ENCODE peak calls at places on chromosomes 3 and 15, in five cellular contexts. D, S, X, I and Q are unnamed samples. For H4K20me1, the result is how much of the 10 kb centered on the place peaks cover.

GRCh38 chr3:12004741-12005513 is 739 bp downstream of the SYN2 start:
- DNase-seq in D (no peak), S (no peak), X (no peak), I (no peak), Q (no peak)

GRCh38 chr15:73950479-73951043 is 24.3 kb downstream of the LOXL1 start:
- DNase-seq in D (no peak), S (no peak), X (no peak), I (no peak), Q (no peak)

GRCh38 chr15:45454825-45455224 is 67.7 kb downstream of the SLC30A4 start:
- DNase-seq in D (no peak), S (peak), X (no peak), I (no peak), Q (peak)

GRCh38 chr3:191985691-191986090 is 524.7 kb downstream of the PYDC2 start:
- DNase-seq in D (no peak), S (no peak), X (no peak), I (no peak), Q (peak)

GRCh38 chr15:92801774-92802464 is 98.2 kb upstream of the CHD2 start:
- DNase-seq in D (no peak), S (no peak), X (no peak), I (peak), Q (peak)

GRCh38 chr15:95192923-95193322 is 961.6 kb downstream of the MCTP2 start:
- DNase-seq in D (no peak), S (no peak), X (no peak), I (no peak), Q (no peak)

GRCh38 chr3:125102470-125102869 is 46.7 kb upstream of the HEG1 start:
- DNase-seq in D (no peak), S (no peak), X (no peak), I (no peak), Q (no peak)

GRCh38 chr3:23474580-23475357 is 271.6 kb downstream of the UBE2E2 start:
- DNase-seq in D (no peak), S (no peak), X (no peak), I (no peak), Q (no peak)

GRCh38 chr3:39251576-39251975 is 28.3 kb downstream of the CX3CR1 start:
- DNase-seq in D (no peak), S (no peak), X (no peak), I (no peak), Q (no peak)

GRCh38 chr3:13091898-13092620 is 18.8 kb upstream of the IQSEC1 start:
- DNase-seq in D (peak), S (peak), X (peak), I (peak), Q (peak)

GRCh38 chr3:45606003-45606402 is 11.5 kb downstream of the LIMD1 start:
- DNase-seq in D (no peak), S (no peak), X (no peak), I (no peak), Q (no peak)

GRCh38 chr3:149306751-149307434 is 26.5 kb downstream of the TM4SF18 start:
- DNase-seq in D (no peak), S (no peak), X (no peak), I (no peak), Q (no peak)

GRCh38 chr3:120506076-120506827 is 55.5 kb upstream of the FSTL1 start:
- DNase-seq in D (no peak), S (no peak), X (no peak), I (peak), Q (peak)

GRCh38 chr3:36904641-36905040 is 40.2 kb downstream of the TRANK1 start:
- DNase-seq in D (peak), S (no peak), X (peak), I (peak), Q (peak)

GRCh38 chr3:33467786-33468185 is 27.6 kb upstream of the UBP1 start:
- DNase-seq in D (no peak), S (no peak), X (no peak), I (peak), Q (no peak)

GRCh38 chr3:15805756-15806266 is 8.0 kb upstream of the ANKRD28 start:
- DNase-seq in D (no peak), S (peak), X (no peak), I (no peak), Q (peak)

GRCh38 chr3:193800138-193801043 is 207.4 kb downstream of the OPA1 start:
- DNase-seq in D (no peak), S (no peak), X (no peak), I (no peak), Q (no peak)

GRCh38 chr3:8603115-8603710 is 41.4 kb downstream of the SSUH2 start:
- DNase-seq in D (no peak), S (no peak), X (no peak), I (no peak), Q (no peak)

GRCh38 chr15:72179950-72180581 is 17.5 kb downstream of the GRAMD2A start:
- DNase-seq in D (no peak), S (no peak), X (peak), I (peak), Q (no peak)

GRCh38 chr3:42539871-42540714 is 37.6 kb downstream of the VIPR1 start:
- DNase-seq in D (peak), S (peak), X (peak), I (peak), Q (peak)

GRCh38 chr3:182325213-182325941 is 467.9 kb upstream of the ATP11B start:
- DNase-seq in D (no peak), S (peak), X (no peak), I (no peak), Q (peak)

GRCh38 chr15:39191871-39192281 is 389.0 kb upstream of the THBS1 start:
- DNase-seq in D (no peak), S (no peak), X (no peak), I (peak), Q (peak)

GRCh38 chr15:31953573-31953972 is 76.7 kb upstream of the CHRNA7 start:
- DNase-seq in D (no peak), S (no peak), X (peak), I (no peak), Q (no peak)

GRCh38 chr3:188286087-188286513 is 132.1 kb downstream of the LPP start:
- DNase-seq in D (no peak), S (no peak), X (no peak), I (no peak), Q (peak)

GRCh38 chr15:74820056-74820455 is 6.4 kb upstream of the CPLX3 start:
- DNase-seq in D (no peak), S (no peak), X (no peak), I (no peak), Q (no peak)

GRCh38 chr3:69246612-69247011 is 124.2 kb upstream of the LMOD3 start:
- DNase-seq in D (no peak), S (no peak), X (no peak), I (no peak), Q (no peak)

GRCh38 chr15:40058476-40059140 is 19.6 kb upstream of the SRP14 start:
- DNase-seq in D (no peak), S (no peak), X (no peak), I (no peak), Q (peak)

GRCh38 chr3:39460677-39461076 is 6.8 kb upstream of the MOBP start:
- DNase-seq in D (no peak), S (no peak), X (no peak), I (no peak), Q (no peak)

GRCh38 chr3:188059346-188059745 is 94.6 kb upstream of the LPP start:
- DNase-seq in D (no peak), S (no peak), X (no peak), I (no peak), Q (no peak)

GRCh38 chr15:39704684-39705083 is 78.0 kb downstream of the FSIP1 start:
- DNase-seq in D (peak), S (no peak), X (no peak), I (no peak), Q (no peak)

GRCh38 chr3:127847236-127847720 is 25.0 kb upstream of the MGLL start:
- DNase-seq in D (no peak), S (no peak), X (no peak), I (no peak), Q (no peak)

GRCh38 chr3:167394003-167394402 is 13.9 kb upstream of the ZBBX start:
- DNase-seq in D (no peak), S (peak), X (no peak), I (peak), Q (peak)

GRCh38 chr15:38002883-38003477 is 68.5 kb downstream of the TMCO5A start:
- DNase-seq in D (peak), S (peak), X (peak), I (peak), Q (peak)

GRCh38 chr3:37050242-37050641 is 56.9 kb downstream of the MLH1 start:
- DNase-seq in D (no peak), S (no peak), X (no peak), I (no peak), Q (no peak)

GRCh38 chr3:183210862-183211341 is 42.2 kb upstream of the B3GNT5 start:
- DNase-seq in D (no peak), S (no peak), X (no peak), I (no peak), Q (peak)

GRCh38 chr3:171351676-171352075 is 108.5 kb downstream of the TNIK start:
- DNase-seq in D (no peak), S (no peak), X (no peak), I (no peak), Q (peak)

GRCh38 chr3:71056327-71056726 is 527.2 kb downstream of the FOXP1 start:
- DNase-seq in D (no peak), S (no peak), X (no peak), I (no peak), Q (peak)
- H4K20me1 ChIP-seq in D (under half), S (under half), X (under half), I (under half), Q (under half)

GRCh38 chr3:48180530-48181253 is 7.5 kb downstream of the CDC25A start:
- DNase-seq in D (no peak), S (no peak), X (no peak), I (no peak), Q (no peak)

GRCh38 chr3:48186993-48187578 is 1.1 kb downstream of the CDC25A start:
- DNase-seq in D (no peak), S (peak), X (peak), I (no peak), Q (peak)

GRCh38 chr3:48185129-48185528 is 3.1 kb downstream of the CDC25A start:
- DNase-seq in D (no peak), S (no peak), X (no peak), I (no peak), Q (no peak)

GRCh38 chr3:48187579-48188265 is 495 bp downstream of the CDC25A start:
- DNase-seq in D (no peak), S (peak), X (no peak), I (no peak), Q (peak)

DNA sequence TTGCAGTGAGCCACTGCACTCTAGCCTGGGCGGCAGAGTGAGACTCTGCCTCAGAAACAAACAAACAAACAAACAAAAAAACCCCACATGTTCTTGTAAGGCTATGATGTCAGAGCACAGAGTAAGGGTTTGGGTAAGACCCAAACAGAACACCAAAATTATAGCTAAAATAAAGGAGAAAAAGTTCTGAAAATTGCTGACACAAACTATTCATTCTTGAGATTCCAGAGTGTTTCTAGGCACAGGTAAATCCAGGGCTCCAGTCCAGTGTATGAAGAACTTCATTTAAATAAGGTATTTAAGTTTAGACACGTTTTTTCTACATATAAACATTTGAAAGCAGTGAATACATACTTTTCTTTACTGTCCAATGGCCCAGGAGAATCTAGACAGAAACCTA is 3.9 kb downstream of the CDC25A start:
- DNase-seq in D (no peak), S (no peak), X (no peak), I (no peak), Q (no peak)
- H4K20me1 ChIP-seq in D (under half), S (under half), X (under half), I (under half), Q (under half)

DNA sequence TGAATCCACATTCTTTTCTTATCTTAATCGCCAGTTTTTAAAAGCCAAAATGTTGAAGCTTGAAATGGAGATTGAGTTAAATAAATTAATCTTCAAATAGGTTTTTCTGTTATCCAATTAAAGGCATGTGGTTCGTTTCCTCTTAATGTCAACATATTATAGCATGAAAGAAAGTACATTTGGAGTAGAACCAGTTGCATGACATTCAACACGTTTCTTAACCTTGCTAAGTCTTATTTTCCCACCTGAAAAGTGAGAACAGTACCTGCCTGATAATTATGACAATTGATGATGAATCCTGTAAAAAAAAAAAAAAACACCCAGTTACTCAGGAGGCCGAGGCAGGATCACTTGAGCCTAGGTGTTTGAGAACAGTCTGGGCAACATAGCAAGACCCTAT is 29.3 kb downstream of the PIAS1 start:
- DNase-seq in D (no peak), S (no peak), X (no peak), I (no peak), Q (no peak)
- H4K20me1 ChIP-seq in D (under half), S (under half), X (half or more), I (under half), Q (under half)

GRCh38 chr3:52469001-52469400 is 13.6 kb downstream of the NISCH start:
- DNase-seq in D (no peak), S (no peak), X (no peak), I (no peak), Q (no peak)

GRCh38 chr3:52473031-52473430 is 17.6 kb downstream of the NISCH start:
- DNase-seq in D (no peak), S (no peak), X (no peak), I (no peak), Q (no peak)

GRCh38 chr3:52471371-52472238 is 16.2 kb downstream of the NISCH start:
- DNase-seq in D (no peak), S (peak), X (peak), I (no peak), Q (peak)

GRCh38 chr3:52470920-52471319 is 15.5 kb downstream of the NISCH start:
- DNase-seq in D (no peak), S (no peak), X (no peak), I (no peak), Q (no peak)

GRCh38 chr3:52472239-52472783 is 16.9 kb downstream of the NISCH start:
- DNase-seq in D (no peak), S (no peak), X (no peak), I (no peak), Q (no peak)
- H4K20me1 ChIP-seq in D (under half), S (under half), X (half or more), I (under half), Q (under half)